ENCODE peak calls at places on chromosomes 4 and X, in seven cellular contexts. O is NT2/D1, N is AG09319, K is NCI-H1092, F is HFF-Myc, D is aorta, R is substantia nigra. V is an unnamed sample.

GRCh38 chr4:89447543-89447942 is 139.9 kb upstream of the GPRIN3 start:
- DNase-seq in O (no peak), N (no peak), K (no peak), F (no peak), D (no peak), R (no peak), V (no peak)

GRCh38 chr4:107629318-107629717 is 90.7 kb downstream of the PAPSS1 start:
- DNase-seq in O (no peak), N (no peak), K (no peak), F (no peak), D (no peak), R (no peak), V (no peak)

GRCh38 chrX:72382199-72382590 is 76.5 kb upstream of the CITED1 start:
- DNase-seq in O (no peak), N (no peak), K (no peak), F (no peak), D (no peak), R (no peak), V (no peak)

GRCh38 chr4:149113804-149114430 is 671.7 kb upstream of the NR3C2 start:
- DNase-seq in O (no peak), N (no peak), K (no peak), F (peak; percentile 11), D (no peak), R (no peak), V (no peak)

GRCh38 chr4:76224193-76224592 is 10.6 kb upstream of the SCARB2 start:
- DNase-seq in O (no peak), N (no peak), K (no peak), F (no peak), D (no peak), R (no peak), V (no peak)

GRCh38 chrX:136689441-136689840 is 41.5 kb downstream of the CD40LG start:
- DNase-seq in O (peak; percentile 38), N (no peak), K (no peak), F (no peak), D (no peak), R (no peak), V (no peak)

GRCh38 chr4:68498413-68499007 is 51.2 kb downstream of the TMPRSS11E start:
- DNase-seq in O (peak; percentile 39), N (peak; percentile 24), K (peak; percentile 14), F (peak; percentile 19), D (no peak), R (peak; percentile 2), V (peak; percentile 58)

GRCh38 chrX:30865612-30866011 is 23.4 kb downstream of the TAB3 start:
- DNase-seq in O (no peak), N (no peak), K (no peak), F (no peak), D (no peak), R (no peak), V (no peak)

GRCh38 chr4:39305902-39306677 is 60.1 kb downstream of the RFC1 start:
- DNase-seq in O (no peak), N (no peak), K (no peak), F (no peak), D (no peak), R (no peak), V (no peak)

GRCh38 chr4:9735515-9735914 is 45.9 kb upstream of the DRD5 start:
- DNase-seq in O (no peak), N (no peak), K (no peak), F (no peak), D (no peak), R (no peak), V (no peak)

GRCh38 chrX:153582896-153583295 is 16.0 kb downstream of the CCNQ start:
- DNase-seq in O (no peak), N (no peak), K (no peak), F (no peak), D (no peak), R (no peak), V (no peak)

GRCh38 chr4:154877110-154877760 is 96.2 kb downstream of the RBM46 start:
- DNase-seq in O (no peak), N (no peak), K (no peak), F (peak; percentile 16), D (no peak), R (no peak), V (no peak)

GRCh38 chrX:154317391-154318000 is 21.9 kb downstream of the TKTL1 start:
- DNase-seq in O (no peak), N (no peak), K (no peak), F (no peak), D (no peak), R (no peak), V (no peak)

GRCh38 chr4:70868778-70869177 is 29.1 kb upstream of the GRSF1 start:
- DNase-seq in O (peak; percentile 11), N (no peak), K (no peak), F (no peak), D (no peak), R (no peak), V (no peak)

GRCh38 chr4:173538903-173539445 is 8.9 kb upstream of the HAND2 start:
- DNase-seq in O (no peak), N (no peak), K (no peak), F (no peak), D (no peak), R (no peak), V (no peak)

GRCh38 chr4:125042031-125042430 is 272.7 kb upstream of the FAT4 start:
- DNase-seq in O (no peak), N (no peak), K (no peak), F (no peak), D (no peak), R (no peak), V (no peak)

GRCh38 chr4:127631420-127631819 is 1.3 kb upstream of the INTU start:
- DNase-seq in O (no peak), N (no peak), K (no peak), F (no peak), D (no peak), R (no peak), V (no peak)

GRCh38 chr4:112938461-112939058 is 110.9 kb upstream of the ANK2 start:
- DNase-seq in O (peak; percentile 23), N (peak; percentile 22), K (peak; percentile 10), F (peak; percentile 20), D (no peak), R (no peak), V (peak; percentile 71)

GRCh38 chr4:42397256-42397634 is at the start of gene SHISA3:
- DNase-seq in O (no peak), N (no peak), K (no peak), F (no peak), D (no peak), R (no peak), V (no peak)

GRCh38 chrX:145843196-145843595 is 25.6 kb downstream of the SLITRK2 start:
- DNase-seq in O (no peak), N (no peak), K (no peak), F (no peak), D (no peak), R (peak; percentile 21), V (peak; percentile 40)

V was measured in midbrain.